ENCODE peak calls at places on chromosomes 7 and 10, in four cellular contexts. One of them, this sample, is unnamed. For H3K36me3, H3K9me3 and H3K4me1, the result is how much of the 10 kb centered on the place peaks cover.

GRCh38 chr7:54915870-54916598 is 102.8 kb upstream of the EGFR start:
- DNase-seq in CD4-positive, CD25-positive, alpha-beta regulatory T cell: no peak
- DNase-seq in aorta: no peak
- DNase-seq in IMR-90: no peak
- DNase-seq in this sample: no peak

GRCh38 chr7:85292908-85293576 is 106.2 kb upstream of the SEMA3D start:
- DNase-seq in IMR-90: no peak
- DNase-seq in aorta: no peak
- DNase-seq in CD4-positive, CD25-positive, alpha-beta regulatory T cell: no peak
- DNase-seq in this sample: no peak

GRCh38 chr10:75399461-75400162 is 2.0 kb downstream of the ZNF503 start:
- DNase-seq in aorta: peak
- DNase-seq in IMR-90: peak
- DNase-seq in CD4-positive, CD25-positive, alpha-beta regulatory T cell: no peak
- DNase-seq in this sample: no peak

GRCh38 chr7:77910124-77910523 is 111.6 kb downstream of the PHTF2 start:
- DNase-seq in aorta: no peak
- DNase-seq in IMR-90: no peak
- DNase-seq in CD4-positive, CD25-positive, alpha-beta regulatory T cell: no peak
- DNase-seq in this sample: no peak

GRCh38 chr10:110336111-110336721 is 31.5 kb upstream of the SMNDC1 start:
- DNase-seq in aorta: no peak
- DNase-seq in IMR-90: peak
- DNase-seq in CD4-positive, CD25-positive, alpha-beta regulatory T cell: no peak
- DNase-seq in this sample: no peak

GRCh38 chr7:136495081-136495480 is 373.4 kb upstream of the CHRM2 start:
- DNase-seq in aorta: no peak
- DNase-seq in IMR-90: no peak
- DNase-seq in CD4-positive, CD25-positive, alpha-beta regulatory T cell: no peak
- DNase-seq in this sample: no peak

GRCh38 chr7:47483604-47484273 is 98.2 kb downstream of the TNS3 start:
- DNase-seq in aorta: peak
- DNase-seq in CD4-positive, CD25-positive, alpha-beta regulatory T cell: no peak
- DNase-seq in IMR-90: peak
- DNase-seq in this sample: no peak

GRCh38 chr10:24519950-24520349 is 203.7 kb downstream of the ARHGAP21 start:
- DNase-seq in aorta: no peak
- DNase-seq in CD4-positive, CD25-positive, alpha-beta regulatory T cell: peak
- DNase-seq in IMR-90: peak
- DNase-seq in this sample: peak

GRCh38 chr10:1854271-1854670 is 116.9 kb upstream of the ADARB2 start:
- DNase-seq in aorta: no peak
- DNase-seq in CD4-positive, CD25-positive, alpha-beta regulatory T cell: no peak
- DNase-seq in IMR-90: no peak
- DNase-seq in this sample: no peak

GRCh38 chr7:18494821-18495408 is 634 bp upstream of the HDAC9 start:
- DNase-seq in CD4-positive, CD25-positive, alpha-beta regulatory T cell: no peak
- DNase-seq in IMR-90: peak
- DNase-seq in aorta: no peak
- DNase-seq in this sample: no peak

GRCh38 chr7:2123360-2123759 is 109.4 kb downstream of the MAD1L1 start:
- DNase-seq in aorta: no peak
- DNase-seq in IMR-90: no peak
- DNase-seq in CD4-positive, CD25-positive, alpha-beta regulatory T cell: no peak
- DNase-seq in this sample: no peak

GRCh38 chr10:96377816-96378294 is 19.1 kb upstream of the OPALIN start:
- DNase-seq in CD4-positive, CD25-positive, alpha-beta regulatory T cell: no peak
- DNase-seq in aorta: no peak
- DNase-seq in IMR-90: no peak
- DNase-seq in this sample: no peak

GRCh38 chr10:19041176-19041575 is 7.4 kb upstream of the MALRD1 start:
- DNase-seq in CD4-positive, CD25-positive, alpha-beta regulatory T cell: no peak
- DNase-seq in IMR-90: peak
- DNase-seq in aorta: no peak
- DNase-seq in this sample: no peak

GRCh38 chr7:35036361-35037171 is 719 bp downstream of the DPY19L1 start:
- DNase-seq in IMR-90: peak
- DNase-seq in CD4-positive, CD25-positive, alpha-beta regulatory T cell: peak
- DNase-seq in aorta: peak
- DNase-seq in this sample: peak

GRCh38 chr10:50224330-50224952 is 26.9 kb downstream of the ASAH2 start:
- DNase-seq in aorta: no peak
- DNase-seq in IMR-90: peak
- DNase-seq in CD4-positive, CD25-positive, alpha-beta regulatory T cell: peak
- DNase-seq in this sample: no peak

GRCh38 chr10:31419394-31420063 is 100.5 kb downstream of the ZEB1 start:
- DNase-seq in aorta: no peak
- DNase-seq in CD4-positive, CD25-positive, alpha-beta regulatory T cell: no peak
- DNase-seq in IMR-90: peak
- DNase-seq in this sample: no peak

GRCh38 chr10:85043207-85043606 is 714.8 kb downstream of the CCSER2 start:
- DNase-seq in CD4-positive, CD25-positive, alpha-beta regulatory T cell: no peak
- DNase-seq in IMR-90: no peak
- DNase-seq in aorta: no peak
- DNase-seq in this sample: no peak

GRCh38 chr7:28020302-28020940 is 160.2 kb downstream of the JAZF1 start:
- DNase-seq in CD4-positive, CD25-positive, alpha-beta regulatory T cell: peak
- DNase-seq in aorta: peak
- DNase-seq in IMR-90: peak
- DNase-seq in this sample: no peak

GRCh38 chr10:101529207-101529606 is 58.9 kb downstream of the POLL start:
- DNase-seq in aorta: no peak
- DNase-seq in IMR-90: no peak
- DNase-seq in CD4-positive, CD25-positive, alpha-beta regulatory T cell: no peak
- DNase-seq in this sample: no peak

GRCh38 chr10:20746856-20747255 is 150.3 kb downstream of the NEBL start:
- DNase-seq in aorta: no peak
- DNase-seq in IMR-90: no peak
- DNase-seq in CD4-positive, CD25-positive, alpha-beta regulatory T cell: no peak
- DNase-seq in this sample: no peak

GRCh38 chr10:63798599-63799498 is 277.6 kb downstream of the REEP3 start:
- DNase-seq in IMR-90: peak
- DNase-seq in aorta: peak
- DNase-seq in CD4-positive, CD25-positive, alpha-beta regulatory T cell: no peak
- DNase-seq in this sample: no peak

GRCh38 chr10:4639960-4640359 is 186.0 kb upstream of the AKR1E2 start:
- DNase-seq in IMR-90: no peak
- DNase-seq in CD4-positive, CD25-positive, alpha-beta regulatory T cell: no peak
- DNase-seq in aorta: no peak
- DNase-seq in this sample: no peak

GRCh38 chr7:2629740-2630681 is 1.8 kb upstream of the TTYH3 start:
- DNase-seq in CD4-positive, CD25-positive, alpha-beta regulatory T cell: no peak
- DNase-seq in IMR-90: peak
- DNase-seq in aorta: peak
- DNase-seq in this sample: no peak

GRCh38 chr10:26697922-26698608 is 564 bp downstream of the PDSS1 start:
- DNase-seq in CD4-positive, CD25-positive, alpha-beta regulatory T cell: no peak
- DNase-seq in aorta: no peak
- DNase-seq in IMR-90: no peak
- DNase-seq in this sample: no peak

GRCh38 chr7:145082366-145083240 is 246.8 kb upstream of the TPK1 start:
- DNase-seq in CD4-positive, CD25-positive, alpha-beta regulatory T cell: no peak
- DNase-seq in aorta: no peak
- DNase-seq in IMR-90: no peak
- DNase-seq in this sample: no peak

GRCh38 chr7:39406464-39406863 is 159.7 kb upstream of the YAE1 start:
- DNase-seq in IMR-90: no peak
- DNase-seq in aorta: no peak
- DNase-seq in CD4-positive, CD25-positive, alpha-beta regulatory T cell: no peak
- DNase-seq in this sample: no peak

GRCh38 chr10:24953350-24954074 is 1.1 kb upstream of the PRTFDC1 start:
- DNase-seq in IMR-90: peak
- DNase-seq in aorta: no peak
- DNase-seq in CD4-positive, CD25-positive, alpha-beta regulatory T cell: no peak
- DNase-seq in this sample: no peak

GRCh38 chr10:76973515-76974289 is 663.9 kb downstream of the KCNMA1 start:
- DNase-seq in IMR-90: peak
- DNase-seq in aorta: no peak
- DNase-seq in CD4-positive, CD25-positive, alpha-beta regulatory T cell: no peak
- DNase-seq in this sample: no peak

GRCh38 chr10:119020627-119020946 is 8.9 kb upstream of the NANOS1 start:
- DNase-seq in CD4-positive, CD25-positive, alpha-beta regulatory T cell: no peak
- DNase-seq in IMR-90: peak
- DNase-seq in aorta: no peak
- DNase-seq in this sample: no peak

GRCh38 chr10:3791974-3792633 is 7.1 kb upstream of the KLF6 start:
- DNase-seq in aorta: no peak
- DNase-seq in CD4-positive, CD25-positive, alpha-beta regulatory T cell: no peak
- DNase-seq in IMR-90: peak
- DNase-seq in this sample: no peak

GRCh38 chr7:43362652-43363428 is 220.1 kb upstream of the STK17A start:
- DNase-seq in aorta: no peak
- DNase-seq in IMR-90: peak
- DNase-seq in CD4-positive, CD25-positive, alpha-beta regulatory T cell: no peak
- DNase-seq in this sample: no peak

GRCh38 chr7:97179454-97180104 is 62.1 kb downstream of the SDHAF3 start:
- DNase-seq in IMR-90: peak
- DNase-seq in CD4-positive, CD25-positive, alpha-beta regulatory T cell: peak
- DNase-seq in aorta: peak
- DNase-seq in this sample: no peak

DNA sequence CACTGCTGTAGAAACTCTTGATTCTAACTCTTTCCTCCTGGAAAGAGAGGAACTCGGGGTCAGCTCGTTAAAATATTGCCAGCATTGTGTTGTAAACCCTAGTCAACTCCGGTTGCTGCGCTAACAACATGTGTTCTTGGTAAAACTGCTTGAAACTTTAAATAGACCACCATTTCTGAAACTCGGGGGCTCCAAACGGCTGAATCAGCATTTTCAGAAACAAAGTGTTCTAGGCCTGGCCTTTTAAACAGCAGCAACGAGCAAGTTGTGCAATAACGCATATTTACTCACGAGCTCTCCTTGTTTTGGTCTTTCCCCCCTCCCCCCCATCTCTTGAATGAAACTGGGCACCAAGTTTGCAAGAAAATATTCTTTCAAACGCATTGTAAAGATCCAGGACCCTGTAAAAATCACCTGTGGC is 9.2 kb upstream of the GRB10 start:
- DNase-seq in IMR-90: peak
- DNase-seq in CD4-positive, CD25-positive, alpha-beta regulatory T cell: no peak
- DNase-seq in aorta: no peak
- DNase-seq in this sample: no peak
- H3K36me3 ChIP-seq in IMR-90: under half
- H3K36me3 ChIP-seq in CD4-positive, CD25-positive, alpha-beta regulatory T cell: under half
- H3K36me3 ChIP-seq in aorta: under half
- H3K36me3 ChIP-seq in this sample: under half

GRCh38 chr7:157668884-157669767 is 332.3 kb downstream of the DNAJB6 start:
- DNase-seq in aorta: no peak
- DNase-seq in IMR-90: no peak
- DNase-seq in CD4-positive, CD25-positive, alpha-beta regulatory T cell: no peak
- DNase-seq in this sample: no peak
- H3K9me3 ChIP-seq in aorta: under half
- H3K9me3 ChIP-seq in IMR-90: half or more
- H3K9me3 ChIP-seq in CD4-positive, CD25-positive, alpha-beta regulatory T cell: under half
- H3K9me3 ChIP-seq in this sample: under half

GRCh38 chr7:1045727-1046063 is 1.3 kb downstream of the GPR146 start:
- DNase-seq in aorta: no peak
- DNase-seq in IMR-90: no peak
- DNase-seq in CD4-positive, CD25-positive, alpha-beta regulatory T cell: no peak
- DNase-seq in this sample: no peak
- H3K4me1 ChIP-seq in aorta: under half
- H3K4me1 ChIP-seq in IMR-90: under half
- H3K4me1 ChIP-seq in CD4-positive, CD25-positive, alpha-beta regulatory T cell: half or more
- H3K4me1 ChIP-seq in this sample: half or more

GRCh38 chr10:21820952-21821351 is 182.6 kb downstream of the DNAJC1 start:
- DNase-seq in IMR-90: no peak
- DNase-seq in CD4-positive, CD25-positive, alpha-beta regulatory T cell: no peak
- DNase-seq in aorta: no peak
- DNase-seq in this sample: no peak
- H3K36me3 ChIP-seq in IMR-90: under half
- H3K36me3 ChIP-seq in CD4-positive, CD25-positive, alpha-beta regulatory T cell: under half
- H3K36me3 ChIP-seq in aorta: under half
- H3K36me3 ChIP-seq in this sample: under half

DNA sequence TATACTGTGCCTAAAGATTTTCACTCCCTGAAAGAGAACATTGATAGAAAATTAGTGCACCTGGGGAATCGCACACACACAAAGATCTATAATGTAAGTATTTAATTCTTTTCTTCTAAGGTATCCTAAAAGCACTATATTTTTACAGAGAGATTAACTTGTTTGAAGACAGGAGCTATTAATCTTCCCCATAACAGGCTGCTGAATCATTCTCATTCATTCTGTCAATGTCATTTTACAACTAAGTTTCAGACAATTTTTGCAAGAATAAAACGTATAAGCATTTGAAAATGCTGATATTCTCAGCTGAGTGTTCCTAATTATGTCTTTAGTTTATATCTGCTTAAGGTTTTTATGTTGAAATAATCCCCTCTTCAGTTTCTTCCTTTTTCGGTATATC is 776.7 kb downstream of the NXPH1 start:
- DNase-seq in aorta: no peak
- DNase-seq in CD4-positive, CD25-positive, alpha-beta regulatory T cell: no peak
- DNase-seq in IMR-90: no peak
- DNase-seq in this sample: no peak
- H3K9me3 ChIP-seq in aorta: under half
- H3K9me3 ChIP-seq in CD4-positive, CD25-positive, alpha-beta regulatory T cell: under half
- H3K9me3 ChIP-seq in IMR-90: under half
- H3K9me3 ChIP-seq in this sample: under half

This sample was measured in naive thymus-derived CD4-positive, alpha-beta T cell.